ENCODE peak calls at places on chromosomes 2 and 18, in seven cellular contexts. One of them, this sample, is unnamed.
A peak's percentile ranks its signal among the peaks of the same experiment; 100 is the strongest.

GRCh38 chr2:145158051-145158586 is 638.2 kb upstream of the ZEB2 start:
- DNase-seq in NCI-H2081: no peak
- DNase-seq in activated naive CD4-positive, alpha-beta T cell: no peak
- DNase-seq in DMS53: no peak
- DNase-seq in amniotic stem cell: peak; percentile 23
- DNase-seq in A549: peak; percentile 1
- DNase-seq in NCI-H82: peak; percentile 25
- DNase-seq in this sample: no peak

GRCh38 chr2:62596061-62596658 is 90.2 kb upstream of the TMEM17 start:
- DNase-seq in NCI-H2081: peak; percentile 28
- DNase-seq in activated naive CD4-positive, alpha-beta T cell: no peak
- DNase-seq in DMS53: no peak
- DNase-seq in amniotic stem cell: peak; percentile 46
- DNase-seq in A549: no peak
- DNase-seq in NCI-H82: no peak
- DNase-seq in this sample: no peak

GRCh38 chr18:37534627-37535026 is 31.0 kb downstream of the CELF4 start:
- DNase-seq in NCI-H2081: no peak
- DNase-seq in activated naive CD4-positive, alpha-beta T cell: no peak
- DNase-seq in DMS53: no peak
- DNase-seq in amniotic stem cell: no peak
- DNase-seq in A549: no peak
- DNase-seq in NCI-H82: no peak
- DNase-seq in this sample: no peak

GRCh38 chr2:240599141-240599583 is 12.6 kb downstream of the CAPN10 start:
- DNase-seq in NCI-H2081: no peak
- DNase-seq in activated naive CD4-positive, alpha-beta T cell: no peak
- DNase-seq in DMS53: no peak
- DNase-seq in amniotic stem cell: no peak
- DNase-seq in A549: no peak
- DNase-seq in NCI-H82: no peak
- DNase-seq in this sample: no peak

GRCh38 chr2:10868021-10868420 is 43.7 kb upstream of the KCNF1 start:
- DNase-seq in NCI-H2081: no peak
- DNase-seq in activated naive CD4-positive, alpha-beta T cell: no peak
- DNase-seq in DMS53: no peak
- DNase-seq in amniotic stem cell: no peak
- DNase-seq in A549: no peak
- DNase-seq in NCI-H82: peak; percentile 40
- DNase-seq in this sample: no peak

GRCh38 chr18:23828426-23828825 is 139.2 kb downstream of the LAMA3 start:
- DNase-seq in NCI-H2081: peak; percentile 10
- DNase-seq in activated naive CD4-positive, alpha-beta T cell: no peak
- DNase-seq in DMS53: peak; percentile 94
- DNase-seq in amniotic stem cell: no peak
- DNase-seq in A549: peak; percentile 34
- DNase-seq in NCI-H82: no peak
- DNase-seq in this sample: no peak

GRCh38 chr18:54358495-54358793 is 738 bp downstream of the C18orf54 start:
- DNase-seq in NCI-H2081: no peak
- DNase-seq in activated naive CD4-positive, alpha-beta T cell: no peak
- DNase-seq in DMS53: no peak
- DNase-seq in amniotic stem cell: no peak
- DNase-seq in A549: peak; percentile 12
- DNase-seq in NCI-H82: no peak
- DNase-seq in this sample: no peak

GRCh38 chr2:15243762-15244161 is 317.4 kb downstream of the NBAS start:
- DNase-seq in NCI-H2081: peak; percentile 29
- DNase-seq in activated naive CD4-positive, alpha-beta T cell: no peak
- DNase-seq in DMS53: peak; percentile 26
- DNase-seq in amniotic stem cell: no peak
- DNase-seq in A549: no peak
- DNase-seq in NCI-H82: peak; percentile 94
- DNase-seq in this sample: no peak

GRCh38 chr2:199979398-199979797 is 24.0 kb downstream of the MAIP1 start:
- DNase-seq in NCI-H2081: no peak
- DNase-seq in activated naive CD4-positive, alpha-beta T cell: no peak
- DNase-seq in DMS53: peak; percentile 29
- DNase-seq in amniotic stem cell: no peak
- DNase-seq in A549: no peak
- DNase-seq in NCI-H82: no peak
- DNase-seq in this sample: no peak

GRCh38 chr18:7766817-7767216 is 199.7 kb downstream of the PTPRM start:
- DNase-seq in NCI-H2081: no peak
- DNase-seq in activated naive CD4-positive, alpha-beta T cell: no peak
- DNase-seq in DMS53: no peak
- DNase-seq in amniotic stem cell: no peak
- DNase-seq in A549: no peak
- DNase-seq in NCI-H82: no peak
- DNase-seq in this sample: no peak

GRCh38 chr2:9800975-9801723 is 42.1 kb upstream of the TAF1B start:
- DNase-seq in NCI-H2081: no peak
- DNase-seq in activated naive CD4-positive, alpha-beta T cell: no peak
- DNase-seq in DMS53: no peak
- DNase-seq in amniotic stem cell: no peak
- DNase-seq in A549: no peak
- DNase-seq in NCI-H82: no peak
- DNase-seq in this sample: no peak

GRCh38 chr2:159053186-159054031 is 85.0 kb downstream of the TANC1 start:
- DNase-seq in NCI-H2081: no peak
- DNase-seq in activated naive CD4-positive, alpha-beta T cell: no peak
- DNase-seq in DMS53: no peak
- DNase-seq in amniotic stem cell: peak; percentile 44
- DNase-seq in A549: no peak
- DNase-seq in NCI-H82: no peak
- DNase-seq in this sample: no peak

GRCh38 chr2:111169924-111170323 is 49.2 kb downstream of the BCL2L11 start:
- DNase-seq in NCI-H2081: no peak
- DNase-seq in activated naive CD4-positive, alpha-beta T cell: no peak
- DNase-seq in DMS53: no peak
- DNase-seq in amniotic stem cell: no peak
- DNase-seq in A549: no peak
- DNase-seq in NCI-H82: no peak
- DNase-seq in this sample: no peak

GRCh38 chr2:205754924-205755321 is 72.6 kb downstream of the NRP2 start:
- DNase-seq in NCI-H2081: no peak
- DNase-seq in activated naive CD4-positive, alpha-beta T cell: no peak
- DNase-seq in DMS53: no peak
- DNase-seq in amniotic stem cell: no peak
- DNase-seq in A549: peak; percentile 66
- DNase-seq in NCI-H82: no peak
- DNase-seq in this sample: no peak

GRCh38 chr18:80246656-80247402 is 485 bp downstream of the PARD6G start:
- DNase-seq in NCI-H2081: peak; percentile 19
- DNase-seq in activated naive CD4-positive, alpha-beta T cell: no peak
- DNase-seq in DMS53: peak; percentile 72
- DNase-seq in amniotic stem cell: no peak
- DNase-seq in A549: peak; percentile 10
- DNase-seq in NCI-H82: peak; percentile 56
- DNase-seq in this sample: peak; percentile 83

GRCh38 chr2:23386422-23387220 is 1.6 kb downstream of the KLHL29 start:
- DNase-seq in NCI-H2081: peak; percentile 67
- DNase-seq in activated naive CD4-positive, alpha-beta T cell: no peak
- DNase-seq in DMS53: peak; percentile 81
- DNase-seq in amniotic stem cell: no peak
- DNase-seq in A549: peak; percentile 35
- DNase-seq in NCI-H82: peak; percentile 55
- DNase-seq in this sample: no peak

GRCh38 chr2:66303471-66303870 is 131.5 kb upstream of the MEIS1 start:
- DNase-seq in NCI-H2081: no peak
- DNase-seq in activated naive CD4-positive, alpha-beta T cell: no peak
- DNase-seq in DMS53: no peak
- DNase-seq in amniotic stem cell: no peak
- DNase-seq in A549: no peak
- DNase-seq in NCI-H82: no peak
- DNase-seq in this sample: no peak

GRCh38 chr2:214382229-214382628 is 28.6 kb upstream of the VWC2L start:
- DNase-seq in NCI-H2081: no peak
- DNase-seq in activated naive CD4-positive, alpha-beta T cell: no peak
- DNase-seq in DMS53: no peak
- DNase-seq in amniotic stem cell: no peak
- DNase-seq in A549: no peak
- DNase-seq in NCI-H82: peak; percentile 72
- DNase-seq in this sample: no peak

GRCh38 chr18:23956483-23956882 is 58.1 kb upstream of the TTC39C start:
- DNase-seq in NCI-H2081: no peak
- DNase-seq in activated naive CD4-positive, alpha-beta T cell: no peak
- DNase-seq in DMS53: peak; percentile 27
- DNase-seq in amniotic stem cell: no peak
- DNase-seq in A549: no peak
- DNase-seq in NCI-H82: no peak
- DNase-seq in this sample: no peak

GRCh38 chr2:66700181-66700686 is 265.3 kb downstream of the MEIS1 start:
- DNase-seq in NCI-H2081: no peak
- DNase-seq in activated naive CD4-positive, alpha-beta T cell: no peak
- DNase-seq in DMS53: peak; percentile 6
- DNase-seq in amniotic stem cell: no peak
- DNase-seq in A549: no peak
- DNase-seq in NCI-H82: no peak
- DNase-seq in this sample: no peak

GRCh38 chr2:55721601-55722215 is 28.1 kb upstream of the PNPT1 start:
- DNase-seq in NCI-H2081: no peak
- DNase-seq in activated naive CD4-positive, alpha-beta T cell: no peak
- DNase-seq in DMS53: peak; percentile 93
- DNase-seq in amniotic stem cell: no peak
- DNase-seq in A549: no peak
- DNase-seq in NCI-H82: no peak
- DNase-seq in this sample: no peak

GRCh38 chr2:174337337-174338154 is 2.8 kb downstream of the SP9 start:
- DNase-seq in NCI-H2081: peak; percentile 69
- DNase-seq in activated naive CD4-positive, alpha-beta T cell: no peak
- DNase-seq in DMS53: peak; percentile 70
- DNase-seq in amniotic stem cell: no peak
- DNase-seq in A549: no peak
- DNase-seq in NCI-H82: peak; percentile 70
- DNase-seq in this sample: peak; percentile 78

GRCh38 chr2:25362564-25363145 is 20.9 kb upstream of the DNMT3A start:
- DNase-seq in NCI-H2081: peak; percentile 59
- DNase-seq in activated naive CD4-positive, alpha-beta T cell: no peak
- DNase-seq in DMS53: peak; percentile 57
- DNase-seq in amniotic stem cell: no peak
- DNase-seq in A549: no peak
- DNase-seq in NCI-H82: no peak
- DNase-seq in this sample: no peak

GRCh38 chr18:23148382-23148781 is 13.1 kb downstream of the CABLES1 start:
- DNase-seq in NCI-H2081: no peak
- DNase-seq in activated naive CD4-positive, alpha-beta T cell: no peak
- DNase-seq in DMS53: no peak
- DNase-seq in amniotic stem cell: no peak
- DNase-seq in A549: no peak
- DNase-seq in NCI-H82: no peak
- DNase-seq in this sample: no peak

GRCh38 chr2:108575132-108575966 is 41.1 kb downstream of the LIMS1 start:
- DNase-seq in NCI-H2081: no peak
- DNase-seq in activated naive CD4-positive, alpha-beta T cell: no peak
- DNase-seq in DMS53: no peak
- DNase-seq in amniotic stem cell: no peak
- DNase-seq in A549: no peak
- DNase-seq in NCI-H82: no peak
- DNase-seq in this sample: no peak

GRCh38 chr2:71943238-71944182 is 204.2 kb downstream of the CYP26B1 start:
- DNase-seq in NCI-H2081: no peak
- DNase-seq in activated naive CD4-positive, alpha-beta T cell: no peak
- DNase-seq in DMS53: no peak
- DNase-seq in amniotic stem cell: no peak
- DNase-seq in A549: no peak
- DNase-seq in NCI-H82: no peak
- DNase-seq in this sample: peak; percentile 43

GRCh38 chr2:163610817-163611556 is 124.8 kb downstream of the FIGN start:
- DNase-seq in NCI-H2081: peak; percentile 10
- DNase-seq in activated naive CD4-positive, alpha-beta T cell: no peak
- DNase-seq in DMS53: peak; percentile 57
- DNase-seq in amniotic stem cell: no peak
- DNase-seq in A549: peak; percentile 5
- DNase-seq in NCI-H82: peak; percentile 54
- DNase-seq in this sample: peak; percentile 56

GRCh38 chr2:36965751-36966369 is 476 bp downstream of the STRN start:
- DNase-seq in NCI-H2081: peak; percentile 67
- DNase-seq in activated naive CD4-positive, alpha-beta T cell: no peak
- DNase-seq in DMS53: no peak
- DNase-seq in amniotic stem cell: no peak
- DNase-seq in A549: peak; percentile 46
- DNase-seq in NCI-H82: peak; percentile 78
- DNase-seq in this sample: peak; percentile 83

GRCh38 chr2:10948606-10949230 is 37.0 kb downstream of the KCNF1 start:
- DNase-seq in NCI-H2081: no peak
- DNase-seq in activated naive CD4-positive, alpha-beta T cell: no peak
- DNase-seq in DMS53: no peak
- DNase-seq in amniotic stem cell: no peak
- DNase-seq in A549: no peak
- DNase-seq in NCI-H82: no peak
- DNase-seq in this sample: no peak